ENCODE peak calls at places on chromosome 1, in six cellular contexts. X, S, A, C, B and V are unnamed samples.

GRCh38 chr1:157952601-157953000 is 40.8 kb upstream of the KIRREL1 start:
- DNase-seq in X (no peak), S (no peak), A (no peak), C (no peak), B (no peak), V (no peak)

GRCh38 chr1:81803423-81804103 is 2.8 kb downstream of the ADGRL2 start:
- DNase-seq in X (no peak), S (no peak), A (peak), C (peak), B (no peak), V (peak)

GRCh38 chr1:167737169-167737568 is 15.4 kb downstream of the MPZL1 start:
- DNase-seq in X (no peak), S (no peak), A (no peak), C (no peak), B (no peak), V (no peak)

GRCh38 chr1:234960722-234961467 is 167.7 kb downstream of the TOMM20 start:
- DNase-seq in X (no peak), S (peak), A (peak), C (peak), B (no peak), V (peak)

GRCh38 chr1:30745156-30745833 is 12.3 kb downstream of the LAPTM5 start:
- DNase-seq in X (no peak), S (no peak), A (no peak), C (no peak), B (no peak), V (no peak)

GRCh38 chr1:47725732-47726495 is 271.3 kb downstream of the TRABD2B start:
- DNase-seq in X (peak), S (peak), A (peak), C (peak), B (peak), V (peak)

GRCh38 chr1:174157157-174157806 is 2.0 kb upstream of the RABGAP1L start:
- DNase-seq in X (no peak), S (no peak), A (no peak), C (no peak), B (no peak), V (peak)

GRCh38 chr1:55476445-55477015 is 261.4 kb upstream of the USP24 start:
- DNase-seq in X (no peak), S (no peak), A (no peak), C (no peak), B (no peak), V (no peak)

GRCh38 chr1:240455228-240455821 is 156.6 kb downstream of the GREM2 start:
- DNase-seq in X (no peak), S (no peak), A (peak), C (peak), B (peak), V (peak)
- TF ChIP-seq CTCF in X (peak), S (no peak), A (peak), C (peak), B (peak), V (peak)

GRCh38 chr1:209988706-209989105 is 50.7 kb downstream of the SYT14 start:
- DNase-seq in X (no peak), S (no peak), A (no peak), C (peak), B (peak), V (peak)

GRCh38 chr1:209983953-209984352 is 45.9 kb downstream of the SYT14 start:
- DNase-seq in X (no peak), S (no peak), A (no peak), C (no peak), B (no peak), V (no peak)

GRCh38 chr1:209985002-209985401 is 47.0 kb downstream of the SYT14 start:
- DNase-seq in X (no peak), S (no peak), A (no peak), C (no peak), B (no peak), V (no peak)

GRCh38 chr1:209993061-209993830 is 55.2 kb downstream of the SYT14 start:
- DNase-seq in X (no peak), S (no peak), A (no peak), C (no peak), B (no peak), V (no peak)

GRCh38 chr1:209989525-209989924 is 51.5 kb downstream of the SYT14 start:
- DNase-seq in X (no peak), S (no peak), A (peak), C (peak), B (peak), V (peak)
- TF ChIP-seq CTCF in X (peak), S (no peak), A (peak), C (peak), B (peak), V (no peak)

DNA sequence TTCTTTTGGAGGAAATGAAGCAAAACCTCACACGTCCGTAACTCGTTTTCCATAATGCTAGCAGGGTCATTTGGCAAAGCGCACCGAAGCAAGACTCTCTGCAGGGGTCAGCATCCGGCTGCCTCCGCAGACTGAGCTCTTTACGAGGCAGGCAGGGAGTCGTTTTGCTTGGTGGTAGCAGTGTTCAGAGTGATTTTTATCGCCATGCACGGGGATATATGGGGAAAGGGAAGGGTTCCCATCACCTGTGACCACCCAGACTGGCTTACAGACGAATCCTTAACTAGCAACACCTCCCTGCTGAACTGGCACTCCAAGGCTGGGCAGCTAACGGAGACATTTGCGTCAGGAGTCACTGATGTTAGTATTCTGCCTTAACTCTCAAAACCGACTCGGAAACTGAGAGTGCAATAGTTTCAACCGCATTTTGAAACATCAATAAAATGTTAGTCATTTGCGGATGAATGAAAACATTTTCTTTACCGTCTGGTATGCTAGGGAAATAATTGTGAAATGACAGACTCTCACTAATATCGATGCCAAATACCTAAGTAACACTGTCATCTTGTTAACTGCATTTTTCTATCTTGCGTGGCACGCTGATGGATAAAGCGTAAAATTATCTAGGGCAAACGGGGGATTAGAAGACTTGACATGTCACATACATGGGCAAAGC is 2.2 kb upstream of the NEGR1 start:
- DNase-seq in X (no peak), S (no peak), A (peak), C (peak), B (peak), V (peak)
- TF ChIP-seq CTCF in X (no peak), S (no peak), A (peak), C (peak), B (peak), V (no peak)

GRCh38 chr1:24952413-24952841 is 22.4 kb upstream of the RUNX3 start:
- DNase-seq in X (no peak), S (no peak), A (no peak), C (no peak), B (no peak), V (peak)
- TF ChIP-seq CTCF in X (no peak), S (no peak), A (no peak), C (no peak), B (no peak), V (no peak)

DNA sequence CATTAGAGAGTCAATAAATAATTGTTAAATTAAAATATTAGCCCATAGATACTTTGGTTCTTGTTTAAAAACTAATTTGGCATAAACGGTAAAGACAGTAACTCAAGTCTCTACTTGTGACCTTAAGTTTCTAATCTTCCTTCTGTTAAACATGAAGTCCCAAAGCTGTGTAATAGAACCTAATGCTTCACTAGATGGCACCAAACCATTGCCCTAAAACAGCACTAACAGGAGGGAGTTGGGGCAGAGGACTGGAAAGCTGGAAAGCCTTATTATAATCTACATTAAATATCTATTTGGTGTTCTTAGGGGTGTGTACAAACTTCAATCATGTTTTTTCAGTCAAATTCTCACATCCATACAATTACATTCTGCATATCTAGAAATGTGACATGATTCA is 176.6 kb downstream of the OLFM3 start:
- DNase-seq in X (no peak), S (peak), A (peak), C (peak), B (peak), V (peak)
- TF ChIP-seq CTCF in X (no peak), S (peak), A (peak), C (peak), B (peak), V (peak)

DNA sequence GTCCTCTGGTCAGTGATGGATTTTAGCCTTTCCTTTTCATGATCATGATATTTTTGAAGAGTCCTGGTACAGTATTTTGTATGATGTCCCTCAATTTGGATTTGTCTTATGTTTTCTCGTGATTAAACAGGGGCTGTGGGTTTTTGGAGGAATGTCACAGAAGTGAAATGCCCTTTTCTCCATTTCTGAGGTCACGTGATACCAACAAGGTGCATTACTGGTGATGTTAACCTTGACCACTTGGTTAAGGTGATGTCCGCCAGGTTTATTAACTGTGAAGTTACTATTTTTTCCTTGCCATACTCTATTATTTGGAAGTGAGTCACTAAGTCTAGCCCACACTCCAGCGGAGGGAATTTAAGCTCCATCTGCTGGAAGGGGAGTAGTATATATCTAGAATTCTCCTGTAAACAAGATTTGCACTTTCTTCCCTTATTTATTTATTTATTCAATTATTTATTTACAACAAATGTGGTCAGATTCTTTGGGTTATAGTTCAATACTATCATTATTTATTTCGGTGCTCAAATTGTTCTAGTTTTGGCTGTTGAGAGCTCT is 123.4 kb downstream of the HIVEP3 start:
- DNase-seq in X (no peak), S (no peak), A (peak), C (peak), B (peak), V (peak)
- TF ChIP-seq CTCF in X (no peak), S (no peak), A (peak), C (peak), B (peak), V (peak)

GRCh38 chr1:205351984-205352713 is 4.6 kb downstream of the KLHDC8A start:
- DNase-seq in X (no peak), S (peak), A (peak), C (no peak), B (no peak), V (peak)
- TF ChIP-seq CTCF in X (no peak), S (no peak), A (no peak), C (no peak), B (no peak), V (peak)

DNA sequence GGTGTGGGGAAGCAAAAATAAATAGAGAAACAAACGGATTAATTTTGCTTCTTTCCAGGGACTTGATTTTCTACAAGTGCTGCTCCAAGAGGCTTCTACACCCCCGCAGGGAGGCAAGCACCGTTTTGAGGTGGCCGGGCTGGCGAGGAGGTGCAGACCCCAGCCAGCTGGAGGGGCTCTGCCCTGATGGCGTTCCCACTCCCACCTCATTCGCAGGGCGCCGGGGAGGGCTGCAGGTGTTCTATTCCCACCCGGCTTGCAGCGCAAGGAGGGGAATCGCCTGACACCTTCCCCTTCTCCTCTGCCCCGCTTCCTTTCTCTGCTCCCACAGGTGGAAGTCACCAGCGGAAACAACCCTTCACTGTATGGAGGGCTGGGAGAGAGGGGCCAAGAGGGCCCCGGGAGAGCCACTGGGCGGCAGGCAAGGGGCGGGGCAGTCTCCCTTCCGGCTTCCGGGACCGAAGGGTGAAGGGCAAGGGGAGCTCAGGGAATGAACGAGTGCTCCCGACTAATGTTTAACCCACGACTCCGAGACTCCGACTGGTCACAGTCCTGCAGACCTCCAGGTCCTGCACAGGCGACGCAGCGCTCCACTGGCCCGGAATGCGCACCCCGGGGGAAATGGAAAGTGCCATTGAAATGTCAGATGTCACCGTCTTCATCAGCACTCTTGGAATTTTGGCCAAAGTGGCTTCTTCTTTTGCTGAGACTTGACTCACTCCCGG is 29.1 kb downstream of the TEX35 start:
- DNase-seq in X (peak), S (peak), A (no peak), C (peak), B (peak), V (no peak)
- TF ChIP-seq CTCF in X (no peak), S (no peak), A (no peak), C (no peak), B (no peak), V (no peak)